ENCODE peak calls at places on chromosomes 6 and 20, in five cellular contexts. One of them, this sample, is unnamed.

GRCh38 chr20:38217791-38218565 is 42.6 kb downstream of the KIAA1755 start:
- DNase-seq in coronary artery: peak; percentile 92
- DNase-seq in ascending aorta: peak; percentile 27
- DNase-seq in stomach: no peak
- DNase-seq in foreskin fibroblast: peak; percentile 98
- DNase-seq in this sample: no peak

GRCh38 chr20:41183391-41183790 is 46.0 kb downstream of the PLCG1 start:
- DNase-seq in coronary artery: peak; percentile 58
- DNase-seq in foreskin fibroblast: no peak
- DNase-seq in ascending aorta: no peak
- DNase-seq in stomach: peak; percentile 18
- DNase-seq in this sample: no peak

GRCh38 chr6:50994026-50994720 is 175.5 kb downstream of the TFAP2B start:
- DNase-seq in foreskin fibroblast: no peak
- DNase-seq in ascending aorta: no peak
- DNase-seq in coronary artery: no peak
- DNase-seq in stomach: no peak
- DNase-seq in this sample: no peak

GRCh38 chr6:21887301-21888185 is 294.0 kb downstream of the SOX4 start:
- DNase-seq in foreskin fibroblast: no peak
- DNase-seq in stomach: no peak
- DNase-seq in coronary artery: no peak
- DNase-seq in ascending aorta: no peak
- DNase-seq in this sample: no peak

GRCh38 chr6:41182069-41183034 is 18.6 kb downstream of the TREML2 start:
- DNase-seq in ascending aorta: no peak
- DNase-seq in stomach: peak; percentile 49
- DNase-seq in foreskin fibroblast: peak; percentile 50
- DNase-seq in coronary artery: no peak
- DNase-seq in this sample: peak; percentile 56

GRCh38 chr6:8914700-8915099 is 479.4 kb upstream of the SLC35B3 start:
- DNase-seq in stomach: no peak
- DNase-seq in coronary artery: no peak
- DNase-seq in foreskin fibroblast: no peak
- DNase-seq in ascending aorta: no peak
- DNase-seq in this sample: no peak

GRCh38 chr6:64411226-64411625 is 775.6 kb downstream of the PHF3 start:
- DNase-seq in ascending aorta: no peak
- DNase-seq in stomach: no peak
- DNase-seq in coronary artery: no peak
- DNase-seq in foreskin fibroblast: no peak
- DNase-seq in this sample: no peak

GRCh38 chr20:4795394-4795793 is 73.7 kb downstream of the PRND start:
- DNase-seq in coronary artery: no peak
- DNase-seq in stomach: no peak
- DNase-seq in foreskin fibroblast: peak; percentile 40
- DNase-seq in ascending aorta: no peak
- DNase-seq in this sample: peak; percentile 30

GRCh38 chr20:20734475-20734948 is 22.1 kb upstream of the RALGAPA2 start:
- DNase-seq in stomach: no peak
- DNase-seq in foreskin fibroblast: no peak
- DNase-seq in coronary artery: no peak
- DNase-seq in ascending aorta: no peak
- DNase-seq in this sample: no peak

GRCh38 chr6:150936021-150936555 is 70.6 kb downstream of the MTHFD1L start:
- DNase-seq in ascending aorta: no peak
- DNase-seq in coronary artery: no peak
- DNase-seq in stomach: no peak
- DNase-seq in foreskin fibroblast: no peak
- DNase-seq in this sample: no peak

GRCh38 chr6:52087498-52087999 is at the start of gene PKHD1:
- DNase-seq in foreskin fibroblast: no peak
- DNase-seq in coronary artery: no peak
- DNase-seq in stomach: peak; percentile 48
- DNase-seq in ascending aorta: no peak
- DNase-seq in this sample: peak; percentile 9

GRCh38 chr20:24629668-24630067 is 160.2 kb downstream of the SYNDIG1 start:
- DNase-seq in coronary artery: peak; percentile 12
- DNase-seq in ascending aorta: no peak
- DNase-seq in stomach: no peak
- DNase-seq in foreskin fibroblast: no peak
- DNase-seq in this sample: no peak

GRCh38 chr6:21245488-21245887 is 348.1 kb upstream of the SOX4 start:
- DNase-seq in foreskin fibroblast: no peak
- DNase-seq in coronary artery: no peak
- DNase-seq in stomach: no peak
- DNase-seq in ascending aorta: no peak
- DNase-seq in this sample: no peak

GRCh38 chr20:53738945-53739798 is 145.5 kb upstream of the ZNF217 start:
- DNase-seq in ascending aorta: no peak
- DNase-seq in coronary artery: no peak
- DNase-seq in stomach: no peak
- DNase-seq in foreskin fibroblast: no peak
- DNase-seq in this sample: no peak

GRCh38 chr6:3389390-3390167 is 67.3 kb downstream of the SLC22A23 start:
- DNase-seq in coronary artery: no peak
- DNase-seq in foreskin fibroblast: peak; percentile 18
- DNase-seq in ascending aorta: no peak
- DNase-seq in stomach: no peak
- DNase-seq in this sample: no peak

GRCh38 chr20:50569864-50570836 is 60.0 kb downstream of the PTPN1 start:
- DNase-seq in stomach: no peak
- DNase-seq in foreskin fibroblast: no peak
- DNase-seq in coronary artery: peak; percentile 61
- DNase-seq in ascending aorta: no peak
- DNase-seq in this sample: peak; percentile 74

GRCh38 chr20:1477896-1478490 is 11.3 kb upstream of the NSFL1C start:
- DNase-seq in foreskin fibroblast: no peak
- DNase-seq in stomach: no peak
- DNase-seq in coronary artery: no peak
- DNase-seq in ascending aorta: no peak
- DNase-seq in this sample: no peak

GRCh38 chr6:56757585-56757984 is 114.9 kb upstream of the DST start:
- DNase-seq in coronary artery: no peak
- DNase-seq in ascending aorta: no peak
- DNase-seq in stomach: peak; percentile 69
- DNase-seq in foreskin fibroblast: no peak
- DNase-seq in this sample: no peak
- TF ChIP-seq CTCF in coronary artery: no peak
- TF ChIP-seq CTCF in ascending aorta: peak; percentile 51
- TF ChIP-seq CTCF in stomach: peak; percentile 64
- TF ChIP-seq CTCF in foreskin fibroblast: peak; percentile 32
- TF ChIP-seq CTCF in this sample: no peak

GRCh38 chr6:118895241-118895561 is 1.2 kb downstream of the ASF1A start:
- DNase-seq in stomach: no peak
- DNase-seq in ascending aorta: no peak
- DNase-seq in foreskin fibroblast: no peak
- DNase-seq in coronary artery: no peak
- DNase-seq in this sample: no peak

GRCh38 chr6:118897386-118897785 is 3.4 kb downstream of the ASF1A start:
- DNase-seq in coronary artery: no peak
- DNase-seq in ascending aorta: no peak
- DNase-seq in stomach: no peak
- DNase-seq in foreskin fibroblast: no peak
- DNase-seq in this sample: no peak

GRCh38 chr6:118893882-118894424 is at the start of gene ASF1A:
- DNase-seq in ascending aorta: peak; percentile 89
- DNase-seq in coronary artery: peak; percentile 98
- DNase-seq in foreskin fibroblast: peak; percentile 98
- DNase-seq in stomach: peak; percentile 97
- DNase-seq in this sample: peak; percentile 92

GRCh38 chr6:118894425-118895240 is 681 bp downstream of the ASF1A start:
- DNase-seq in ascending aorta: no peak
- DNase-seq in foreskin fibroblast: peak; percentile 70
- DNase-seq in stomach: peak; percentile 65
- DNase-seq in coronary artery: peak; percentile 84
- DNase-seq in this sample: peak; percentile 81

GRCh38 chr6:118896339-118897136 is 2.6 kb downstream of the ASF1A start:
- DNase-seq in coronary artery: no peak
- DNase-seq in ascending aorta: no peak
- DNase-seq in foreskin fibroblast: peak; percentile 17
- DNase-seq in stomach: no peak
- DNase-seq in this sample: peak; percentile 42
- TF ChIP-seq CTCF in coronary artery: no peak
- TF ChIP-seq CTCF in ascending aorta: peak; percentile 13
- TF ChIP-seq CTCF in foreskin fibroblast: peak; percentile 33
- TF ChIP-seq CTCF in stomach: no peak
- TF ChIP-seq CTCF in this sample: no peak

GRCh38 chr20:23047738-23048214 is 1.7 kb downstream of the THBD start:
- DNase-seq in coronary artery: peak; percentile 73
- DNase-seq in stomach: peak; percentile 46
- DNase-seq in foreskin fibroblast: no peak
- DNase-seq in ascending aorta: no peak
- DNase-seq in this sample: no peak
- TF ChIP-seq CTCF in coronary artery: no peak
- TF ChIP-seq CTCF in stomach: no peak
- TF ChIP-seq CTCF in foreskin fibroblast: no peak
- TF ChIP-seq CTCF in ascending aorta: peak; percentile 6
- TF ChIP-seq CTCF in this sample: no peak

GRCh38 chr6:43146709-43147108 is 24.4 kb upstream of the SRF start:
- DNase-seq in foreskin fibroblast: no peak
- DNase-seq in ascending aorta: no peak
- DNase-seq in stomach: no peak
- DNase-seq in coronary artery: no peak
- DNase-seq in this sample: no peak

GRCh38 chr6:43147289-43147688 is 23.8 kb upstream of the SRF start:
- DNase-seq in stomach: no peak
- DNase-seq in ascending aorta: no peak
- DNase-seq in coronary artery: no peak
- DNase-seq in foreskin fibroblast: no peak
- DNase-seq in this sample: no peak

GRCh38 chr6:43150051-43150751 is 20.9 kb upstream of the SRF start:
- DNase-seq in stomach: peak; percentile 75
- DNase-seq in foreskin fibroblast: no peak
- DNase-seq in coronary artery: no peak
- DNase-seq in ascending aorta: no peak
- DNase-seq in this sample: no peak

GRCh38 chr6:43147691-43148477 is 23.2 kb upstream of the SRF start:
- DNase-seq in ascending aorta: no peak
- DNase-seq in foreskin fibroblast: no peak
- DNase-seq in stomach: no peak
- DNase-seq in coronary artery: no peak
- DNase-seq in this sample: no peak

DNA sequence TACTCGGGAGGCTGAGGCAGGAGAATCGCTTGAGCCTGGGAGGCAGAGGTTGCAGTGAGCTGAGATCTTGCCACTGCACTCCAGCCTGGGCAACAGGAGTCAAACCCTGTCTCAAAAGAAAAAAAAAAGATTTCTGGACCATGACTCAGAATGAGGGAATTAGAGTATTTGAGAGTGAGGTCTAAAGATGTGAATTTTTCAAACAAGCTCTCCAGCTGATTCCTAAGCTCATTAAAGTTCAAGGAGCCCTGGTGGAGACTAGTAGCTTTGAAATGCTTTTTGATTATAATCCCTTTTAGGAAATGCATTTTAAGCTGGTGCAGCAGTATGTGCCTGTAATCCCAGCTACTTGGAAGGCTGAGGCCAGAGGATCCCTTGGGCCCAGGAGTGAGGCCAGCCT is 21.8 kb upstream of the SRF start:
- DNase-seq in stomach: no peak
- DNase-seq in ascending aorta: no peak
- DNase-seq in foreskin fibroblast: no peak
- DNase-seq in coronary artery: no peak
- DNase-seq in this sample: no peak
- TF ChIP-seq CTCF in stomach: no peak
- TF ChIP-seq CTCF in ascending aorta: no peak
- TF ChIP-seq CTCF in foreskin fibroblast: no peak
- TF ChIP-seq CTCF in coronary artery: no peak
- TF ChIP-seq CTCF in this sample: no peak

GRCh38 chr20:31544600-31544999 is 30.4 kb downstream of the HM13 start:
- DNase-seq in ascending aorta: no peak
- DNase-seq in coronary artery: no peak
- DNase-seq in foreskin fibroblast: no peak
- DNase-seq in stomach: no peak
- DNase-seq in this sample: no peak

GRCh38 chr20:31548823-31549512 is 34.7 kb downstream of the HM13 start:
- DNase-seq in coronary artery: no peak
- DNase-seq in foreskin fibroblast: no peak
- DNase-seq in ascending aorta: no peak
- DNase-seq in stomach: no peak
- DNase-seq in this sample: no peak

GRCh38 chr20:31549513-31549880 is 35.3 kb downstream of the HM13 start:
- DNase-seq in ascending aorta: no peak
- DNase-seq in foreskin fibroblast: no peak
- DNase-seq in coronary artery: no peak
- DNase-seq in stomach: no peak
- DNase-seq in this sample: no peak

GRCh38 chr20:31547720-31548298 is 33.6 kb downstream of the HM13 start:
- DNase-seq in ascending aorta: no peak
- DNase-seq in coronary artery: no peak
- DNase-seq in foreskin fibroblast: no peak
- DNase-seq in stomach: no peak
- DNase-seq in this sample: no peak

GRCh38 chr20:31547017-31547675 is 32.9 kb downstream of the HM13 start:
- DNase-seq in coronary artery: peak; percentile 85
- DNase-seq in ascending aorta: peak; percentile 47
- DNase-seq in foreskin fibroblast: peak; percentile 86
- DNase-seq in stomach: peak; percentile 86
- DNase-seq in this sample: peak; percentile 78
- TF ChIP-seq CTCF in coronary artery: no peak
- TF ChIP-seq CTCF in ascending aorta: peak; percentile 14
- TF ChIP-seq CTCF in foreskin fibroblast: no peak
- TF ChIP-seq CTCF in stomach: no peak
- TF ChIP-seq CTCF in this sample: no peak

DNA sequence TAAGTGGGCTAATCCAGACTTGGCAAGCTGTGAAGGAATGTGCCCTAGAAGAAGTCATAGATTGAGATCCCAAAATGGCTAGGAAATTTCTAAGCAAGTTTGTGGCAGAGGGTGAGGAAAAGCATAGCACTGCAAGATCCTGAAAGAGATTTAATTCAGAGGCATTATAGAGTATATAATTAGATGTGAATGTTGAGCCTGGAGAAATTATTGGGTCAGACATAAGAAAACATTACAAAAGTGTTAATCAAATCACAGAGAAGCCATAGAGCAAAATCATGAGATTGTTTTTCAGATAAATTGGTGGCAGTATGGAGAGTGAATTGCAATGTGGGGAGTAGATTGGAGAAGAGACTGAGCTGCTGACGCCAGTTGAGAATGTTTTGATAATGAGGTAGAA is 90.0 kb downstream of the CD2AP start:
- DNase-seq in ascending aorta: no peak
- DNase-seq in stomach: no peak
- DNase-seq in coronary artery: no peak
- DNase-seq in foreskin fibroblast: no peak
- DNase-seq in this sample: no peak
- TF ChIP-seq CTCF in ascending aorta: no peak
- TF ChIP-seq CTCF in stomach: no peak
- TF ChIP-seq CTCF in coronary artery: no peak
- TF ChIP-seq CTCF in foreskin fibroblast: no peak
- TF ChIP-seq CTCF in this sample: no peak